ENCODE peak calls at places on chromosomes 4 and X, in four cellular contexts. J is T-helper 9 cell, U is skeletal muscle cell, K is NCI-H2081. R is an unnamed sample.

GRCh38 chr4:48602222-48602621 is 112.2 kb downstream of the ZAR1 start:
- DNase-seq in J (no peak), U (peak; percentile 20), K (no peak), R (no peak)

GRCh38 chrX:119817130-119817690 is 25.8 kb upstream of the RPL39 start:
- DNase-seq in U (no peak), J (no peak), K (no peak), R (no peak)

GRCh38 chr4:84938316-84938715 is 28.2 kb downstream of the WDFY3 start:
- DNase-seq in K (no peak), J (no peak), U (no peak), R (no peak)

GRCh38 chr4:169439244-169439643 is 168.5 kb upstream of the SH3RF1 start:
- DNase-seq in J (no peak), U (peak; percentile 25), K (no peak), R (no peak)

GRCh38 chr4:168900080-168900479 is 110.0 kb downstream of the CBR4 start:
- DNase-seq in J (no peak), K (no peak), U (no peak), R (no peak)

GRCh38 chrX:132505116-132505515 is 16.3 kb upstream of the MBNL3 start:
- DNase-seq in J (no peak), U (peak; percentile 36), K (no peak), R (no peak)

GRCh38 chr4:4284827-4285618 is 4.9 kb downstream of the LYAR start:
- DNase-seq in J (no peak), U (no peak), K (no peak), R (no peak)

GRCh38 chrX:79095441-79096338 is 48.8 kb upstream of the GPR174 start:
- DNase-seq in U (no peak), K (no peak), J (no peak), R (no peak)

GRCh38 chr4:44806076-44806475 is 79.7 kb upstream of the GNPDA2 start:
- DNase-seq in U (no peak), J (no peak), K (peak; percentile 38), R (no peak)

GRCh38 chr4:90445380-90445779 is 318.2 kb downstream of the CCSER1 start:
- DNase-seq in K (no peak), J (no peak), U (no peak), R (no peak)

GRCh38 chr4:79831701-79832514 is 241.1 kb downstream of the ANTXR2 start:
- DNase-seq in J (no peak), K (no peak), U (no peak), R (no peak)